ENCODE peak calls at places on chromosomes 6 and 20, in nine cellular contexts. U is HCT116; Z is lung; W is CD4-positive, CD25-positive, alpha-beta regulatory T cell; M is CD4-positive, alpha-beta memory T cell; H is thoracic aorta; Q is keratinocyte; K is SK-N-SH; V is Panc1. G is an unnamed sample. For H3K36me3, the result is how much of the 10 kb centered on the place peaks cover.

GRCh38 chr6:117304446-117304845 is 39.1 kb downstream of the VGLL2 start:
- DNase-seq in Z (no peak), V (no peak), W (no peak), H (no peak), M (no peak), U (no peak), Q (no peak), K (no peak), G (no peak)

GRCh38 chr6:79872986-79873385 is 74.4 kb downstream of the ELOVL4 start:
- DNase-seq in W (no peak), H (no peak), V (no peak), U (no peak), Q (peak), M (no peak), K (no peak), Z (no peak), G (peak)

GRCh38 chr6:166624275-166624674 is 2.8 kb downstream of the RPS6KA2 start:
- DNase-seq in W (no peak), U (no peak), Q (no peak), V (no peak), H (no peak), K (no peak), Z (peak), M (no peak), G (no peak)

GRCh38 chr6:41430875-41431274 is 95.5 kb downstream of the NCR2 start:
- DNase-seq in U (peak), H (no peak), Z (no peak), W (no peak), V (no peak), K (no peak), M (no peak), Q (no peak), G (peak)

GRCh38 chr20:40688129-40689099 is 622 bp downstream of the MAFB start:
- DNase-seq in M (no peak), U (no peak), Q (no peak), H (no peak), W (no peak), V (no peak), K (peak), Z (no peak), G (no peak)

GRCh38 chr6:168355716-168356522 is 36.3 kb upstream of the DACT2 start:
- DNase-seq in Q (no peak), Z (peak), U (peak), K (peak), H (no peak), M (no peak), V (no peak), W (no peak), G (no peak)

GRCh38 chr6:15585936-15586335 is 76.9 kb downstream of the DTNBP1 start:
- DNase-seq in V (no peak), K (peak), Z (no peak), H (no peak), W (no peak), M (no peak), U (no peak), Q (no peak), G (no peak)

GRCh38 chr20:48538058-48538825 is 289.6 kb downstream of the PREX1 start:
- DNase-seq in Q (peak), W (no peak), H (no peak), V (no peak), M (no peak), Z (peak), K (no peak), U (peak), G (peak)

GRCh38 chr20:32576560-32576959 is 8.6 kb downstream of the NOL4L start:
- DNase-seq in H (no peak), M (no peak), Z (no peak), V (no peak), K (no peak), Q (no peak), U (no peak), W (no peak), G (no peak)

GRCh38 chr20:16713056-16713455 is 16.8 kb upstream of the SNRPB2 start:
- DNase-seq in U (no peak), H (no peak), K (no peak), V (no peak), M (no peak), W (no peak), Z (no peak), Q (no peak), G (no peak)

GRCh38 chr20:54140486-54140885 is 33.3 kb downstream of the CYP24A1 start:
- DNase-seq in Q (no peak), K (no peak), U (no peak), H (no peak), M (no peak), W (no peak), V (no peak), Z (no peak), G (no peak)

GRCh38 chr6:43016935-43017334 is 2.9 kb downstream of the KLHDC3 start:
- DNase-seq in Q (no peak), K (no peak), V (no peak), H (no peak), M (no peak), W (no peak), U (no peak), Z (no peak), G (no peak)

GRCh38 chr6:70706491-70707123 is 38.9 kb downstream of the SMAP1 start:
- DNase-seq in W (no peak), H (no peak), Q (no peak), M (peak), Z (no peak), U (peak), V (peak), K (peak), G (no peak)

GRCh38 chr6:126337323-126337722 is 2.6 kb upstream of the CENPW start:
- DNase-seq in Z (no peak), U (no peak), Q (no peak), W (no peak), M (no peak), K (no peak), V (no peak), H (no peak), G (no peak)

GRCh38 chr6:68967549-68968300 is 332.6 kb downstream of the ADGRB3 start:
- DNase-seq in M (peak), Z (peak), U (peak), Q (no peak), H (peak), V (peak), W (no peak), K (peak), G (no peak)

GRCh38 chr20:35066194-35066593 is 26.4 kb downstream of the TRPC4AP start:
- DNase-seq in V (no peak), Q (no peak), U (no peak), K (no peak), Z (no peak), H (no peak), W (no peak), M (no peak), G (no peak)

GRCh38 chr6:47836639-47837038 is 54.8 kb downstream of the OPN5 start:
- DNase-seq in Q (no peak), W (no peak), H (no peak), M (no peak), U (no peak), K (no peak), Z (no peak), V (no peak), G (peak)

GRCh38 chr6:90295854-90296345 is 743 bp downstream of the BACH2 start:
- DNase-seq in U (no peak), Z (peak), M (peak), H (no peak), W (peak), K (peak), V (no peak), Q (no peak), G (no peak)
- H3K36me3 ChIP-seq in U (under half), Z (under half), M (under half), H (under half), W (under half), K (under half), V (under half), Q (under half), G (under half)

GRCh38 chr6:44111434-44112417 is 15.5 kb downstream of the MRPL14 start:
- DNase-seq in H (no peak), U (no peak), W (no peak), V (no peak), M (no peak), Z (no peak), K (no peak), Q (no peak), G (no peak)

GRCh38 chr6:44110966-44111365 is 16.3 kb downstream of the MRPL14 start:
- DNase-seq in U (no peak), Q (no peak), M (no peak), W (no peak), V (no peak), K (no peak), H (no peak), Z (no peak), G (no peak)

GRCh38 chr6:44115866-44116265 is 11.4 kb downstream of the MRPL14 start:
- DNase-seq in U (no peak), Z (no peak), K (no peak), Q (peak), M (no peak), W (no peak), H (no peak), V (no peak), G (peak)

GRCh38 chr6:44110005-44110681 is 17.1 kb downstream of the MRPL14 start:
- DNase-seq in M (no peak), Z (no peak), Q (no peak), U (no peak), W (no peak), K (no peak), H (no peak), V (no peak), G (no peak)

GRCh38 chr6:44113396-44113795 is 13.9 kb downstream of the MRPL14 start:
- DNase-seq in Z (no peak), U (no peak), K (peak), Q (no peak), W (no peak), V (no peak), M (no peak), H (no peak), G (no peak)
- H3K36me3 ChIP-seq in Z (under half), U (under half), K (half or more), Q (under half), W (under half), V (under half), M (under half), H (under half), G (under half)

DNA sequence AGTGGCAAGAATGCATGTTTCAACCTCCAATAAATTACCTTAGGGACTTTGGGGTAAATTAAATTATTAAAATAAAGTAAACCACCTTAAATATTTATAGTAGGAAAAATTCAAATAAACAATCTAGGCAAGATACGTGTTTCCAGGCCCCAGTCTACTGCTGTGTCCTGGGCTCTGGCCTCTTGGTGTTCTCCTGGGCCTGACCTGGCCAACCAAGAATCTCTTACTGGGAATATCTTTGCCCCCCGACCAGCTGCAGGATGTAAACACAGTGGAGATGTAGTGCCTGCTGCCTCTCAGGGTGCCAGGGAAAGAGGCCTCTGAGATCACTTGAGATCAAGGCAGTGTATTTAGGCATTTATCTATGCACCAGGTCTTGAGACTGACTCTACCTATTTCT is 11.7 kb upstream of the DSN1 start:
- DNase-seq in W (no peak), V (no peak), U (no peak), K (no peak), H (no peak), M (no peak), Z (no peak), Q (no peak), G (no peak)
- H3K36me3 ChIP-seq in W (under half), V (under half), U (under half), K (under half), H (under half), M (under half), Z (under half), Q (under half), G (under half)

GRCh38 chr6:86856937-86857563 is 80.3 kb upstream of the HTR1E start:
- DNase-seq in Z (no peak), V (peak), W (no peak), M (no peak), H (no peak), Q (no peak), K (peak), U (peak), G (peak)
- H3K36me3 ChIP-seq in Z (under half), V (under half), W (under half), M (under half), H (under half), Q (under half), K (under half), U (under half), G (under half)

DNA sequence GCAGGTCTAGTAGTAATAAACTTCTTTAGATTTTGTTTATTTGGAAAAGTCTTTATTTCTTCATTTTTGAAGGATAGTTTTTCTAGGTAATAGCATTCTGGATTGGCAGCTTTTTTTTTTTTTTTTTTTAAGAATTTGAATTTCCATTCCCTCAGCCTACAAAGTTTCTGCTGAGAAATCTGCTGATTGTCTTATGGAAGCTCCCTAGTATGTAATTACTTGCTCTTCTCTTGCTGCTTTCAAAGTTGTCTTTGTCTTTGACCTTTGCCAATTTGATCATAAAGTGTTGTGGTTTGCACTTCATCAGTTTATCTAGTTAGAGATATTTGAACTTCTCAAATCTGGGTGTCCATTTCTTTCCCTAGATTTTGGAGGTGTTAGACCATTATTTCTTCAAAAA is 82.2 kb upstream of the GMDS start:
- DNase-seq in W (no peak), H (no peak), U (no peak), M (no peak), K (no peak), V (no peak), Z (no peak), Q (no peak), G (no peak)
- H3K36me3 ChIP-seq in W (under half), H (under half), U (under half), M (under half), K (under half), V (under half), Z (under half), Q (under half), G (under half)

G was measured in kidney epithelial cell.